ENCODE peak calls at places on chromosome 9, in five cellular contexts. Y is frontal cortex, A is nucleus accumbens, N is heart right ventricle, W is posterior vena cava. M is an unnamed sample.

GRCh38 chr9:134259708-134260107 is 66.5 kb upstream of the RXRA start:
- DNase-seq in Y (no peak), A (no peak), N (no peak), W (no peak), M (no peak)

GRCh38 chr9:6549106-6549505 is 96.4 kb downstream of the GLDC start:
- DNase-seq in Y (no peak), A (no peak), N (no peak), W (no peak), M (no peak)

GRCh38 chr9:126701820-126702500 is 88.2 kb downstream of the LMX1B start:
- DNase-seq in Y (no peak), A (no peak), N (no peak), W (peak), M (no peak)

GRCh38 chr9:38232895-38233294 is 159.6 kb upstream of the ALDH1B1 start:
- DNase-seq in Y (no peak), A (no peak), N (no peak), W (no peak), M (no peak)

GRCh38 chr9:89189215-89189614 is 10.6 kb upstream of the SHC3 start:
- DNase-seq in Y (no peak), A (no peak), N (no peak), W (no peak), M (no peak)

GRCh38 chr9:125924351-125924750 is 177.2 kb downstream of the PBX3 start:
- DNase-seq in Y (no peak), A (no peak), N (no peak), W (no peak), M (no peak)

GRCh38 chr9:34591091-34591910 is 1.8 kb upstream of the CNTFR start:
- DNase-seq in Y (peak), A (peak), N (peak), W (peak), M (peak)

GRCh38 chr9:127424669-127424986 is 446 bp downstream of the ZNF79 start:
- DNase-seq in Y (no peak), A (peak), N (no peak), W (no peak), M (no peak)

GRCh38 chr9:137064027-137064879 is 6.1 kb downstream of the SAPCD2 start:
- DNase-seq in Y (peak), A (peak), N (peak), W (peak), M (peak)

GRCh38 chr9:130535818-130536521 is 43.4 kb upstream of the FUBP3 start:
- DNase-seq in Y (peak), A (peak), N (peak), W (no peak), M (no peak)

GRCh38 chr9:99349870-99350269 is 127.8 kb downstream of the SEC61B start:
- DNase-seq in Y (no peak), A (no peak), N (no peak), W (no peak), M (no peak)

GRCh38 chr9:134066546-134066922 is 1.3 kb downstream of the BRD3 start:
- DNase-seq in Y (peak), A (no peak), N (no peak), W (peak), M (no peak)

GRCh38 chr9:108664309-108665255 is 191.2 kb downstream of the ACTL7B start:
- DNase-seq in Y (no peak), A (no peak), N (no peak), W (no peak), M (no peak)

GRCh38 chr9:10127867-10128266 is 484.9 kb downstream of the PTPRD start:
- DNase-seq in Y (no peak), A (no peak), N (no peak), W (no peak), M (no peak)

GRCh38 chr9:91837982-91838731 is 111.9 kb downstream of the ROR2 start:
- DNase-seq in Y (peak), A (no peak), N (peak), W (peak), M (peak)

GRCh38 chr9:31153250-31153840 is 1231.1 kb upstream of the ACO1 start:
- DNase-seq in Y (peak), A (no peak), N (no peak), W (no peak), M (no peak)

GRCh38 chr9:123834907-123835562 is 94.9 kb downstream of the DENND1A start:
- DNase-seq in Y (no peak), A (no peak), N (no peak), W (no peak), M (no peak)

GRCh38 chr9:69674112-69674511 is 1.9 kb upstream of the APBA1 start:
- DNase-seq in Y (no peak), A (no peak), N (no peak), W (no peak), M (no peak)

GRCh38 chr9:91416086-91416712 is 7.4 kb downstream of the NFIL3 start:
- DNase-seq in Y (no peak), A (no peak), N (no peak), W (no peak), M (no peak)

GRCh38 chr9:37371565-37372464 is 50.7 kb upstream of the GRHPR start:
- DNase-seq in Y (no peak), A (no peak), N (no peak), W (no peak), M (no peak)

GRCh38 chr9:111661150-111661801 is at the start of gene GNG10:
- DNase-seq in Y (peak), A (peak), N (peak), W (peak), M (peak)

GRCh38 chr9:35756275-35756742 is 2.2 kb upstream of the MSMP start:
- DNase-seq in Y (no peak), A (no peak), N (peak), W (no peak), M (peak)

GRCh38 chr9:10366171-10366779 is 246.5 kb downstream of the PTPRD start:
- DNase-seq in Y (no peak), A (no peak), N (no peak), W (no peak), M (no peak)

GRCh38 chr9:128245293-128246151 is 30.3 kb downstream of the GOLGA2 start:
- DNase-seq in Y (no peak), A (no peak), N (peak), W (peak), M (peak)

GRCh38 chr9:18824095-18824666 is 208.8 kb downstream of the SAXO1 start:
- DNase-seq in Y (no peak), A (no peak), N (no peak), W (no peak), M (no peak)

GRCh38 chr9:110125763-110126351 is 82.1 kb downstream of the C9orf152 start:
- DNase-seq in Y (no peak), A (no peak), N (no peak), W (no peak), M (no peak)

GRCh38 chr9:91035825-91036208 is 234.2 kb downstream of the SYK start:
- DNase-seq in Y (no peak), A (no peak), N (no peak), W (no peak), M (no peak)

GRCh38 chr9:107153336-107153735 is 129.7 kb upstream of the RAD23B start:
- DNase-seq in Y (no peak), A (no peak), N (no peak), W (no peak), M (no peak)

GRCh38 chr9:89277043-89277442 is 34.0 kb upstream of the CKS2 start:
- DNase-seq in Y (no peak), A (no peak), N (no peak), W (no peak), M (no peak)

GRCh38 chr9:123378028-123378427 is 22.0 kb downstream of the CRB2 start:
- DNase-seq in Y (no peak), A (no peak), N (peak), W (no peak), M (no peak)

GRCh38 chr9:132663120-132663519 is 6.7 kb downstream of the DDX31 start:
- DNase-seq in Y (no peak), A (no peak), N (no peak), W (no peak), M (no peak)

GRCh38 chr9:129030191-129030590 is 2.1 kb upstream of the SH3GLB2 start:
- DNase-seq in Y (no peak), A (no peak), N (no peak), W (no peak), M (no peak)

GRCh38 chr9:70510157-70510770 is 95.8 kb upstream of the KLF9 start:
- DNase-seq in Y (no peak), A (no peak), N (peak), W (no peak), M (peak)